ENCODE peak calls at places on chromosomes 2 and 18, in six cellular contexts. Q is heart right ventricle; X is hepatocyte; W is COR-L47; A is RKO; B is T-helper 2 cell treated with Interferon-gamma antibody and Interleukin-4, amounts not matched to agents 5 μg/mL and 100 μg/mL, for 36 hours. F is an unnamed sample.
A peak's percentile ranks its signal among the peaks of the same experiment; 100 is the strongest.

GRCh38 chr2:73212448-73213176 is 1.4 kb upstream of the SMYD5 start:
- DNase-seq in Q (peak; percentile 69), X (peak; percentile 86), W (peak; percentile 59), A (peak; percentile 81), B (peak; percentile 60), F (peak; percentile 76)

GRCh38 chr18:25842665-25843064 is 247.7 kb downstream of the SS18 start:
- DNase-seq in Q (no peak), X (no peak), W (peak; percentile 11), A (no peak), B (no peak), F (no peak)

GRCh38 chr2:109525836-109526235 is 87.9 kb downstream of the SEPTIN10 start:
- DNase-seq in Q (no peak), X (no peak), W (no peak), A (no peak), B (no peak), F (no peak)

GRCh38 chr18:47345996-47346395 is 94.5 kb upstream of the SKOR2 start:
- DNase-seq in Q (no peak), X (no peak), W (peak; percentile 39), A (no peak), B (no peak), F (no peak)

GRCh38 chr2:217899231-217900009 is 103.4 kb downstream of the TNS1 start:
- DNase-seq in Q (peak; percentile 68), X (peak; percentile 89), W (no peak), A (peak; percentile 49), B (no peak), F (no peak)

GRCh38 chr18:9612215-9612830 is 2.0 kb downstream of the PPP4R1 start:
- DNase-seq in Q (no peak), X (peak; percentile 61), W (peak; percentile 66), A (peak; percentile 79), B (no peak), F (peak; percentile 53)

GRCh38 chr2:37775908-37776250 is 104.4 kb upstream of the CDC42EP3 start:
- DNase-seq in Q (no peak), X (no peak), W (no peak), A (no peak), B (no peak), F (no peak)

GRCh38 chr2:148257276-148257675 is 236.4 kb downstream of the MBD5 start:
- DNase-seq in Q (no peak), X (no peak), W (no peak), A (no peak), B (no peak), F (no peak)

GRCh38 chr2:30232027-30232800 is 880 bp downstream of the LBH start:
- DNase-seq in Q (peak; percentile 60), X (peak; percentile 84), W (no peak), A (no peak), B (peak; percentile 63), F (peak; percentile 72)

GRCh38 chr2:43759195-43759594 is 14.6 kb upstream of the DYNC2LI1 start:
- DNase-seq in Q (no peak), X (no peak), W (no peak), A (peak; percentile 29), B (no peak), F (no peak)

GRCh38 chr2:25512707-25513106 is 160.7 kb downstream of the DTNB start:
- DNase-seq in Q (no peak), X (peak; percentile 16), W (no peak), A (no peak), B (no peak), F (no peak)

GRCh38 chr2:156334496-156335478 is 2.3 kb upstream of the NR4A2 start:
- DNase-seq in Q (peak; percentile 92), X (peak; percentile 91), W (peak; percentile 79), A (peak; percentile 93), B (peak; percentile 86), F (no peak)

GRCh38 chr2:218082586-218083351 is 13.7 kb downstream of the RUFY4 start:
- DNase-seq in Q (no peak), X (no peak), W (no peak), A (no peak), B (no peak), F (no peak)

GRCh38 chr18:43620936-43621335 is 343.6 kb upstream of the SYT4 start:
- DNase-seq in Q (no peak), X (peak; percentile 55), W (peak; percentile 65), A (peak; percentile 34), B (no peak), F (peak; percentile 46)

GRCh38 chr18:24497052-24497754 is 36.8 kb downstream of the HRH4 start:
- DNase-seq in Q (no peak), X (no peak), W (no peak), A (peak; percentile 8), B (no peak), F (no peak)

GRCh38 chr2:156826342-156826933 is 390.3 kb downstream of the GPD2 start:
- DNase-seq in Q (no peak), X (peak; percentile 28), W (no peak), A (no peak), B (no peak), F (no peak)

GRCh38 chr2:36966370-36967235 is at the start of gene STRN:
- DNase-seq in Q (peak; percentile 98), X (peak; percentile 99), W (peak; percentile 97), A (peak; percentile 93), B (peak; percentile 99), F (peak; percentile 89)

GRCh38 chr18:58256316-58257080 is 212.5 kb downstream of the NEDD4L start:
- DNase-seq in Q (no peak), X (no peak), W (no peak), A (no peak), B (no peak), F (no peak)

GRCh38 chr2:38030590-38031326 is 45.2 kb downstream of the CYP1B1 start:
- DNase-seq in Q (no peak), X (no peak), W (no peak), A (no peak), B (no peak), F (no peak)

GRCh38 chr18:57154389-57154788 is 7.5 kb downstream of the BOD1L2 start:
- DNase-seq in Q (no peak), X (no peak), W (no peak), A (no peak), B (no peak), F (no peak)

GRCh38 chr2:85468096-85468703 is 49.7 kb downstream of the SH2D6 start:
- DNase-seq in Q (no peak), X (no peak), W (no peak), A (no peak), B (no peak), F (no peak)

GRCh38 chr2:3184167-3184566 is 193.5 kb downstream of the EIPR1 start:
- DNase-seq in Q (no peak), X (no peak), W (no peak), A (no peak), B (no peak), F (no peak)

GRCh38 chr2:121099329-121100318 is 185.4 kb downstream of the TFCP2L1 start:
- DNase-seq in Q (no peak), X (no peak), W (peak; percentile 8), A (peak; percentile 27), B (no peak), F (no peak)

GRCh38 chr2:240170354-240170735 is 29.9 kb upstream of the OTOS start:
- DNase-seq in Q (no peak), X (peak; percentile 32), W (no peak), A (no peak), B (no peak), F (peak; percentile 38)

GRCh38 chr2:39275016-39275415 is 31.2 kb upstream of the CDKL4 start:
- DNase-seq in Q (no peak), X (no peak), W (no peak), A (no peak), B (no peak), F (no peak)

GRCh38 chr2:224466315-224466714 is 64.4 kb upstream of the FAM124B start:
- DNase-seq in Q (no peak), X (no peak), W (no peak), A (no peak), B (no peak), F (peak; percentile 10)

GRCh38 chr18:23721711-23722479 is 32.6 kb downstream of the LAMA3 start:
- DNase-seq in Q (no peak), X (peak; percentile 65), W (peak; percentile 50), A (no peak), B (no peak), F (no peak)

GRCh38 chr2:26961603-26962184 is 8.7 kb upstream of the MAPRE3 start:
- DNase-seq in Q (peak; percentile 77), X (peak; percentile 84), W (peak; percentile 67), A (peak; percentile 76), B (peak; percentile 59), F (peak; percentile 85)

GRCh38 chr2:169276045-169276444 is 86.3 kb downstream of the LRP2 start:
- DNase-seq in Q (no peak), X (no peak), W (no peak), A (peak; percentile 45), B (no peak), F (no peak)

GRCh38 chr2:151947524-151948165 is 119.4 kb upstream of the ARL5A start:
- DNase-seq in Q (no peak), X (no peak), W (no peak), A (no peak), B (no peak), F (peak; percentile 25)

GRCh38 chr18:61992923-61993322 is 100.1 kb upstream of the RNF152 start:
- DNase-seq in Q (no peak), X (no peak), W (no peak), A (peak; percentile 7), B (no peak), F (no peak)

F was measured in SK-N-DZ.